ENCODE peak calls at places on chromosomes 13 and 19, in five cellular contexts. V is HFF-Myc; G is HEK293T; Q is LoVo; H is activated CD8-positive, alpha-beta T cell treated with anti-CD3 and anti-CD28 coated beads for 36 hours. F is an unnamed sample.

GRCh38 chr19:11101057-11101456 is 11.8 kb downstream of the LDLR start:
- DNase-seq in V (no peak), G (no peak), Q (no peak), H (no peak), F (no peak)

GRCh38 chr13:104854698-104855097 is 1680.8 kb downstream of the EFNB2 start:
- DNase-seq in V (no peak), G (no peak), Q (no peak), H (no peak), F (no peak)

GRCh38 chr13:48595330-48596127 is 58.2 kb upstream of the CYSLTR2 start:
- DNase-seq in V (peak), G (peak), Q (peak), H (peak), F (peak)

GRCh38 chr19:2423913-2424685 is 3.3 kb downstream of the TIMM13 start:
- DNase-seq in V (no peak), G (no peak), Q (no peak), H (no peak), F (no peak)

GRCh38 chr13:33927315-33927714 is 109.4 kb downstream of the RFC3 start:
- DNase-seq in V (peak), G (no peak), Q (no peak), H (no peak), F (no peak)

GRCh38 chr19:56141416-56141992 is 417 bp downstream of the ZNF444 start:
- DNase-seq in V (no peak), G (no peak), Q (no peak), H (peak), F (no peak)

GRCh38 chr13:39105110-39105509 is 66.9 kb downstream of the NHLRC3 start:
- DNase-seq in V (no peak), G (no peak), Q (no peak), H (no peak), F (no peak)

GRCh38 chr19:19652482-19653295 is 9.2 kb upstream of the GMIP start:
- DNase-seq in V (no peak), G (no peak), Q (no peak), H (no peak), F (no peak)

GRCh38 chr19:58397533-58398037 is 2.1 kb downstream of the RNF225 start:
- DNase-seq in V (no peak), G (no peak), Q (no peak), H (no peak), F (no peak)

GRCh38 chr13:41691276-41691675 is 233.9 kb downstream of the RGCC start:
- DNase-seq in V (no peak), G (no peak), Q (no peak), H (no peak), F (no peak)

GRCh38 chr13:112184851-112185371 is 118.0 kb downstream of the SOX1 start:
- DNase-seq in V (no peak), G (no peak), Q (no peak), H (no peak), F (no peak)

GRCh38 chr19:2517881-2518601 is 42.1 kb downstream of the GADD45B start:
- DNase-seq in V (no peak), G (no peak), Q (peak), H (peak), F (no peak)

GRCh38 chr13:21338651-21339278 is 120.3 kb downstream of the ZDHHC20 start:
- DNase-seq in V (no peak), G (no peak), Q (no peak), H (no peak), F (no peak)

GRCh38 chr19:11699931-11700794 is 38.6 kb downstream of the ZNF823 start:
- DNase-seq in V (no peak), G (peak), Q (peak), H (peak), F (peak)

GRCh38 chr19:9854282-9854846 is 19.2 kb downstream of the PIN1 start:
- DNase-seq in V (no peak), G (no peak), Q (no peak), H (no peak), F (no peak)

GRCh38 chr19:49113762-49114629 is at the start of gene LIN7B:
- DNase-seq in V (no peak), G (peak), Q (peak), H (peak), F (peak)

GRCh38 chr13:108961542-108962125 is 332.2 kb downstream of the MYO16 start:
- DNase-seq in V (peak), G (peak), Q (peak), H (peak), F (peak)

GRCh38 chr19:47819841-47820244 is 1.9 kb upstream of the CRX start:
- DNase-seq in V (no peak), G (no peak), Q (no peak), H (no peak), F (no peak)

GRCh38 chr19:57813919-57814504 is 701 bp downstream of the ZNF552 start:
- DNase-seq in V (no peak), G (no peak), Q (peak), H (no peak), F (no peak)

GRCh38 chr13:97125051-97125809 is 96.9 kb upstream of the MBNL2 start:
- DNase-seq in V (peak), G (peak), Q (no peak), H (peak), F (no peak)

GRCh38 chr13:95298971-95299627 is 2.2 kb downstream of the ABCC4 start:
- DNase-seq in V (peak), G (no peak), Q (peak), H (peak), F (peak)

GRCh38 chr13:49097374-49097773 is 121.7 kb downstream of the FNDC3A start:
- DNase-seq in V (no peak), G (no peak), Q (no peak), H (no peak), F (no peak)

GRCh38 chr19:4969772-4970531 is 1.0 kb downstream of the KDM4B start:
- DNase-seq in V (no peak), G (no peak), Q (peak), H (peak), F (peak)

GRCh38 chr19:5108123-5108613 is 139.3 kb downstream of the KDM4B start:
- DNase-seq in V (no peak), G (no peak), Q (no peak), H (no peak), F (no peak)

GRCh38 chr19:8446055-8446709 is 1.4 kb downstream of the HNRNPM start:
- DNase-seq in V (no peak), G (no peak), Q (no peak), H (no peak), F (no peak)